ENCODE peak calls at places on chromosomes 13 and 19, in six cellular contexts. N, U, K, R, J and O are unnamed samples.

GRCh38 chr13:100954430-100955361 is 280.1 kb upstream of the TMTC4 start:
- DNase-seq in N (peak; percentile 63), U (no peak), K (no peak), R (no peak), J (no peak), O (no peak)

GRCh38 chr19:50820549-50821247 is 2.9 kb downstream of the KLK1 start:
- DNase-seq in N (no peak), U (no peak), K (no peak), R (no peak), J (no peak), O (no peak)

GRCh38 chr13:40433577-40433976 is 232.9 kb downstream of the FOXO1 start:
- DNase-seq in N (no peak), U (peak; percentile 67), K (no peak), R (no peak), J (no peak), O (no peak)

GRCh38 chr13:48873598-48873997 is 102.1 kb upstream of the FNDC3A start:
- DNase-seq in N (no peak), U (no peak), K (no peak), R (no peak), J (no peak), O (no peak)

GRCh38 chr19:45469835-45470146 is 2.0 kb downstream of the FOSB start:
- DNase-seq in N (peak; percentile 83), U (peak; percentile 91), K (no peak), R (no peak), J (peak; percentile 94), O (no peak)

GRCh38 chr19:9848060-9848459 is 12.9 kb downstream of the PIN1 start:
- DNase-seq in N (no peak), U (peak; percentile 57), K (peak; percentile 35), R (no peak), J (no peak), O (no peak)

GRCh38 chr19:34366670-34367423 is 1.9 kb downstream of the GPI start:
- DNase-seq in N (no peak), U (no peak), K (no peak), R (peak; percentile 41), J (peak; percentile 61), O (no peak)

GRCh38 chr13:31980842-31981241 is 50.7 kb upstream of the FRY start:
- DNase-seq in N (peak; percentile 8), U (no peak), K (no peak), R (no peak), J (no peak), O (no peak)

GRCh38 chr13:26498524-26499208 is 58.8 kb upstream of the WASF3 start:
- DNase-seq in N (no peak), U (no peak), K (no peak), R (no peak), J (peak; percentile 23), O (no peak)

GRCh38 chr19:18456974-18457373 is 19.0 kb upstream of the ISYNA1 start:
- DNase-seq in N (no peak), U (no peak), K (no peak), R (no peak), J (no peak), O (no peak)

GRCh38 chr19:44658069-44658727 is 13.1 kb upstream of the CEACAM19 start:
- DNase-seq in N (no peak), U (no peak), K (no peak), R (no peak), J (no peak), O (no peak)

GRCh38 chr19:30848626-30849322 is 476.6 kb downstream of the ZNF536 start:
- DNase-seq in N (no peak), U (no peak), K (no peak), R (no peak), J (no peak), O (no peak)

GRCh38 chr13:62704795-62705329 is 1289.2 kb upstream of the PCDH20 start:
- DNase-seq in N (no peak), U (no peak), K (no peak), R (no peak), J (no peak), O (no peak)

GRCh38 chr13:26310003-26310402 is 56.1 kb downstream of the CDK8 start:
- DNase-seq in N (no peak), U (no peak), K (no peak), R (no peak), J (no peak), O (no peak)

GRCh38 chr19:49556412-49557398 is 23.7 kb downstream of the NOSIP start:
- DNase-seq in N (no peak), U (peak; percentile 71), K (no peak), R (no peak), J (no peak), O (no peak)

GRCh38 chr13:39503048-39503447 is 99.9 kb downstream of the LHFPL6 start:
- DNase-seq in N (no peak), U (no peak), K (no peak), R (no peak), J (no peak), O (no peak)

GRCh38 chr19:1718382-1719315 is 34.7 kb upstream of the ONECUT3 start:
- DNase-seq in N (no peak), U (no peak), K (no peak), R (no peak), J (no peak), O (no peak)

GRCh38 chr19:42596391-42597071 is 1.8 kb upstream of the CEACAM8 start:
- DNase-seq in N (peak; percentile 3), U (peak; percentile 43), K (peak; percentile 68), R (no peak), J (peak; percentile 72), O (no peak)

GRCh38 chr19:28257396-28257795 is 955.6 kb downstream of the UQCRFS1 start:
- DNase-seq in N (no peak), U (no peak), K (no peak), R (no peak), J (no peak), O (no peak)

GRCh38 chr19:38642176-38642575 is 5.3 kb upstream of the ACTN4 start:
- DNase-seq in N (no peak), U (no peak), K (no peak), R (no peak), J (no peak), O (no peak)

GRCh38 chr13:32940601-32941000 is 75.6 kb upstream of the KL start:
- DNase-seq in N (no peak), U (no peak), K (no peak), R (no peak), J (no peak), O (peak; percentile 48)

GRCh38 chr19:29644179-29644578 is 21.1 kb upstream of the PLEKHF1 start:
- DNase-seq in N (no peak), U (peak; percentile 20), K (no peak), R (no peak), J (no peak), O (no peak)

GRCh38 chr19:10122066-10122465 is 2.4 kb upstream of the EIF3G start:
- DNase-seq in N (no peak), U (no peak), K (no peak), R (peak; percentile 62), J (peak; percentile 56), O (no peak)

GRCh38 chr19:49205114-49205513 is 47.5 kb downstream of the TRPM4 start:
- DNase-seq in N (no peak), U (no peak), K (no peak), R (no peak), J (no peak), O (no peak)

GRCh38 chr13:27979001-27979643 is 9.4 kb downstream of the URAD start:
- DNase-seq in N (no peak), U (no peak), K (no peak), R (no peak), J (no peak), O (no peak)